ENCODE peak calls at places on chromosome 6, in nine cellular contexts. K, Y, F, R, A, W, P, N and Q are unnamed samples. For H3K36me3, H3K4me1 and H3K27me3, the result is how much of the 10 kb centered on the place peaks cover.

GRCh38 chr6:122580731-122581130 is 29.5 kb upstream of the PKIB start:
- DNase-seq in A (no peak), R (no peak), Y (no peak), W (no peak), N (no peak), F (no peak), P (no peak), K (no peak), Q (no peak)

GRCh38 chr6:87336367-87336766 is 7.3 kb upstream of the GJB7 start:
- DNase-seq in K (no peak), F (no peak), A (no peak), Y (no peak), R (no peak), W (no peak), N (no peak), P (no peak), Q (no peak)

GRCh38 chr6:24809728-24810127 is 11.0 kb upstream of the ARMH2 start:
- DNase-seq in N (no peak), Y (no peak), P (no peak), K (no peak), A (no peak), F (no peak), W (no peak), R (no peak), Q (no peak)

GRCh38 chr6:65776332-65776731 is 69.3 kb upstream of the EYS start:
- DNase-seq in A (peak), F (no peak), K (no peak), P (no peak), R (no peak), W (no peak), N (no peak), Y (no peak), Q (no peak)

GRCh38 chr6:2552648-2553154 is 198.0 kb downstream of the MYLK4 start:
- DNase-seq in Y (no peak), N (no peak), R (no peak), A (no peak), F (no peak), K (no peak), P (no peak), W (no peak), Q (no peak)

GRCh38 chr6:67121115-67121514 is 1414.1 kb upstream of the EYS start:
- DNase-seq in N (no peak), P (no peak), F (no peak), R (no peak), W (no peak), Y (no peak), K (no peak), A (no peak), Q (no peak)

GRCh38 chr6:1574895-1575212 is 34.9 kb upstream of the FOXC1 start:
- DNase-seq in R (no peak), P (no peak), F (no peak), N (no peak), K (no peak), Y (no peak), W (no peak), A (no peak), Q (no peak)

GRCh38 chr6:166542580-166542912 is 43.9 kb downstream of the RAMACL start:
- DNase-seq in Y (no peak), K (no peak), N (no peak), R (no peak), W (peak), P (no peak), A (no peak), F (no peak), Q (no peak)

GRCh38 chr6:28353981-28354676 is 4.4 kb downstream of the ZKSCAN3 start:
- DNase-seq in F (peak), R (no peak), P (no peak), Y (no peak), W (peak), K (peak), N (no peak), A (no peak), Q (no peak)

GRCh38 chr6:146901940-146902816 is 302.0 kb upstream of the STXBP5 start:
- DNase-seq in W (no peak), P (no peak), R (no peak), Y (no peak), F (no peak), A (no peak), N (no peak), K (no peak), Q (peak)

GRCh38 chr6:87788141-87788540 is 86.1 kb upstream of the AKIRIN2 start:
- DNase-seq in N (no peak), F (no peak), Y (no peak), P (no peak), R (no peak), K (no peak), A (no peak), W (no peak), Q (no peak)

GRCh38 chr6:46949662-46950280 is 28.0 kb upstream of the ADGRF5 start:
- DNase-seq in K (peak), N (peak), P (no peak), W (no peak), Y (no peak), R (no peak), A (peak), F (peak), Q (no peak)

GRCh38 chr6:128098000-128098581 is 197.2 kb upstream of the THEMIS start:
- DNase-seq in K (no peak), Y (no peak), N (no peak), F (no peak), A (no peak), W (no peak), R (no peak), P (no peak), Q (no peak)

DNA sequence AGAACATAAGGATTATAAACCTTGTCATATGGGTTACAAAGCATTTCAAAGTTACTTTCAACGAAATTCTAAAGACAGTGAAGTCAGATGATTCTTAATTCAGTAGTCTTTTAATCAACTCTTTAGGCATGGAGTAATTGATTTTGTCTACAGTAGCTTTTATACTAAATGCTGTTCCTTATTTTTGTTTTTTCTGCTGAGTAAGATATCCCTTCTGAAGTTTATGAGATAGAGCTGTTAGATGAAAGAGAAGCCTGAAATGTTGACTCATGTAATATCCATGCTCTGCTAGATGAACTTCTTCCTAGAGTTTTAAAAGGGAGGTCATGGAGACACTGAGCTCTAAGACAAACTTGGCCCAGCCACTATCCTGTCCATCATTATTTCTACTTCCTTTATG is 550.2 kb downstream of the UTRN start:
- DNase-seq in W (no peak), R (no peak), F (no peak), A (no peak), Y (no peak), N (no peak), P (no peak), K (no peak), Q (no peak)
- H3K36me3 ChIP-seq in W (half or more), R (under half), F (half or more), A (under half), Y (under half), N (half or more), P (under half), K (half or more), Q (half or more)

GRCh38 chr6:35058041-35058675 is 83.0 kb downstream of the TCP11 start:
- DNase-seq in R (no peak), Y (no peak), F (no peak), W (no peak), P (no peak), K (peak), N (no peak), A (no peak), Q (no peak)
- H3K4me1 ChIP-seq in R (half or more), Y (under half), F (half or more), W (under half), P (under half), K (half or more), N (under half), A (under half), Q (under half)

GRCh38 chr6:112842338-112842700 is 495.2 kb downstream of the RFPL4B start:
- DNase-seq in F (no peak), N (no peak), R (no peak), K (no peak), P (no peak), A (no peak), W (no peak), Y (no peak), Q (no peak)

GRCh38 chr6:112839525-112839961 is 492.4 kb downstream of the RFPL4B start:
- DNase-seq in R (no peak), N (no peak), A (no peak), F (no peak), Y (peak), P (no peak), K (peak), W (no peak), Q (no peak)

GRCh38 chr6:112846711-112847110 is 499.6 kb downstream of the RFPL4B start:
- DNase-seq in R (no peak), K (peak), Y (peak), F (no peak), N (no peak), A (no peak), W (no peak), P (no peak), Q (no peak)

DNA sequence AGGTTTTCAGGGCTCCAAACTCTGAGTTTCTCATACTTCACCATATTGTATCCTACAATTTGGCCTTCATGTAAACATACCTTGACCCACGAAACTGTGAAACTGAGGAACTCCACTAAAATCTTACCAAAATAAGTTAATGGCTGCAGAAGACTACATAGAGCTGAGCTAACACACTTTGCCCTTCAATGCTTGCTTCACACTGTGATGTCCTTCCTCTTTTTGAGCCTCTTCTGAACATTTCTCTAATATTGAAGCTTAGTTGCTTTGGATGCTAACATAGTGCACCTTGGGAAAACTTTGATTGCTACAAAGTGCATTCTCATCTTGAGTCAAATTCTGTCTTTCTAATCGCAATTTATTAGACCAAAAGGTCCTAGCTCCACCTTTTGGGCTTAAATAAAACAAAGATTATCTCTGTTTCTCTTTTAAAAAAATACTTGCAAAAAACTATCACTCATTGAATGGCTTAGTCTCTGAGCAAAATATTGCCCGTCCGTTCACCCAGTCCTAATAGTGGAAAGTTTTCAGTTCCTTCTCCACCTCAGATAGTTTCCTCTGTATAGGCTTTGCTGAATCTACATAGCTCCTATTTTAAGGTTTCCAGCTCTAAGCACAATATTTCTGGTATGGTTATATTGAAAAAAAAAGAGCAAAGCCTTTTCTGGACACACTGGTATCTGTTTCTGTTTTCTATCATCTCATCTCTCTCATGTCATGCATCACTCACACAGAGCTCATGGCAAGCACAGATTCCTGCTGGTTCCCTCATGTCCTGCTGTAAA is 494.6 kb downstream of the RFPL4B start:
- DNase-seq in N (no peak), K (no peak), F (no peak), A (no peak), Y (no peak), R (no peak), P (no peak), W (no peak), Q (no peak)
- H3K27me3 ChIP-seq in N (under half), K (under half), F (under half), A (under half), Y (under half), R (under half), P (under half), W (under half), Q (under half)

GRCh38 chr6:57130784-57131183 is 40.8 kb downstream of the ZNF451 start:
- DNase-seq in P (no peak), Y (no peak), N (no peak), K (no peak), R (no peak), F (no peak), W (no peak), A (no peak), Q (no peak)
- H3K36me3 ChIP-seq in P (under half), Y (under half), N (under half), K (half or more), R (under half), F (under half), W (under half), A (under half), Q (under half)

GRCh38 chr6:132548746-132549463 is 3.6 kb upstream of the TAAR8 start:
- DNase-seq in Y (no peak), K (no peak), P (no peak), R (no peak), A (no peak), N (no peak), F (no peak), W (no peak), Q (no peak)

GRCh38 chr6:132552372-132552771 is at the start of gene TAAR8:
- DNase-seq in F (no peak), N (no peak), A (no peak), W (no peak), P (no peak), R (no peak), Y (no peak), K (no peak), Q (no peak)

DNA sequence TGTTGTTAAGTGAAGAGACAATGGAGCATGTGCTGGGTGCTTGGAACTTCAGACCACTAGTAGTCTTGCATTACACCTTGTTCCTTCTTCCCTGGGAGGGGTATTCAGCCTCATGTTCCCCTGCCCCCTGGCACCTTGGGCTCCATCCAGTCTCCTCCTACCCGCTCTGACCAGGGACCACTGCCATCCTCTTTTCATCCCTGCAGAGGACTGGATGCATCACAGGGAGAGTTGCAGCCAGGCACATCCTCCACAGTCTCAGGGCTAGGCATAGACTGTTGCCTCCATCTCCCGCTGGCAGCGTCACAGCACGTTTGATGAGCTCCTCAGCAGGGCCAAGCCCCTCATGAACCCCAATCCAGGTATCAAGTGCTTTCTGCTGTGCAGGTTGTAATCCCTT is 1.3 kb upstream of the TAAR8 start:
- DNase-seq in F (no peak), K (no peak), N (no peak), P (no peak), A (no peak), W (no peak), R (no peak), Y (no peak), Q (no peak)
- H3K4me1 ChIP-seq in F (under half), K (under half), N (under half), P (under half), A (under half), W (under half), R (under half), Y (under half), Q (under half)

GRCh38 chr6:158536891-158537798 is 22.7 kb upstream of the TMEM181 start:
- DNase-seq in A (peak), R (no peak), W (no peak), F (no peak), N (no peak), P (peak), K (no peak), Y (peak), Q (peak)

GRCh38 chr6:158543606-158544185 is 16.2 kb upstream of the TMEM181 start:
- DNase-seq in F (no peak), Y (no peak), R (no peak), K (no peak), N (no peak), W (no peak), P (no peak), A (peak), Q (no peak)

GRCh38 chr6:158536084-158536890 is 23.6 kb upstream of the TMEM181 start:
- DNase-seq in F (peak), W (peak), N (peak), A (peak), Y (peak), P (peak), K (peak), R (no peak), Q (peak)

GRCh38 chr6:158538741-158539140 is 21.1 kb upstream of the TMEM181 start:
- DNase-seq in K (no peak), P (no peak), A (no peak), Y (no peak), W (no peak), R (no peak), N (no peak), F (no peak), Q (no peak)

GRCh38 chr6:158539363-158539762 is 20.5 kb upstream of the TMEM181 start:
- DNase-seq in F (no peak), Y (peak), R (no peak), A (no peak), N (no peak), K (no peak), W (no peak), P (no peak), Q (no peak)
- H3K27me3 ChIP-seq in F (under half), Y (under half), R (under half), A (under half), N (under half), K (under half), W (under half), P (under half), Q (under half)

GRCh38 chr6:35475573-35475972 is 7.4 kb downstream of the RPL10A start:
- DNase-seq in W (no peak), K (no peak), R (no peak), P (no peak), N (no peak), Y (no peak), F (no peak), A (no peak), Q (no peak)

GRCh38 chr6:35478259-35478658 is 10.1 kb downstream of the RPL10A start:
- DNase-seq in K (no peak), F (no peak), A (no peak), W (no peak), Y (no peak), N (no peak), R (no peak), P (no peak), Q (no peak)

GRCh38 chr6:35477028-35477427 is 8.8 kb downstream of the RPL10A start:
- DNase-seq in P (no peak), F (no peak), A (no peak), Y (no peak), R (no peak), W (no peak), N (no peak), K (no peak), Q (peak)

GRCh38 chr6:35476004-35476403 is 7.8 kb downstream of the RPL10A start:
- DNase-seq in Y (no peak), N (no peak), A (no peak), F (no peak), W (no peak), P (no peak), R (no peak), K (no peak), Q (no peak)

GRCh38 chr6:35477551-35478179 is 9.5 kb downstream of the RPL10A start:
- DNase-seq in A (no peak), Y (no peak), R (no peak), K (no peak), F (no peak), N (no peak), P (no peak), W (no peak), Q (no peak)
- H3K36me3 ChIP-seq in A (under half), Y (under half), R (half or more), K (half or more), F (half or more), N (half or more), P (under half), W (under half), Q (under half)